ENCODE peak calls at places on chromosomes 16 and 17, in nine cellular contexts. Y, O, L, S, D, J, M, F and K are unnamed samples.

GRCh38 chr17:63314766-63315165 is 131.3 kb downstream of the CYB561 start:
- DNase-seq in Y (no peak), O (no peak), L (no peak), S (no peak), D (no peak), J (no peak), M (no peak), F (no peak), K (no peak)

GRCh38 chr17:19724501-19725420 is 8.4 kb upstream of the SLC47A2 start:
- DNase-seq in Y (peak), O (peak), L (no peak), S (peak), D (peak), J (no peak), M (no peak), F (no peak), K (peak)

GRCh38 chr17:50909765-50910661 is 43.9 kb upstream of the TOB1 start:
- DNase-seq in Y (no peak), O (no peak), L (no peak), S (peak), D (no peak), J (no peak), M (no peak), F (no peak), K (no peak)

GRCh38 chr16:86240716-86241363 is 269.5 kb upstream of the FOXF1 start:
- DNase-seq in Y (no peak), O (no peak), L (no peak), S (no peak), D (no peak), J (no peak), M (no peak), F (no peak), K (no peak)

GRCh38 chr17:73271078-73271477 is 9.4 kb upstream of the CPSF4L start:
- DNase-seq in Y (no peak), O (peak), L (no peak), S (no peak), D (no peak), J (no peak), M (no peak), F (no peak), K (no peak)

GRCh38 chr16:79418588-79418987 is 181.9 kb downstream of the MAF start:
- DNase-seq in Y (no peak), O (no peak), L (no peak), S (no peak), D (no peak), J (no peak), M (no peak), F (no peak), K (no peak)

GRCh38 chr17:51161541-51161940 is 4.7 kb upstream of the NME2 start:
- DNase-seq in Y (no peak), O (no peak), L (no peak), S (no peak), D (no peak), J (no peak), M (no peak), F (no peak), K (no peak)

GRCh38 chr16:72291531-72291981 is 119.6 kb upstream of the PMFBP1 start:
- DNase-seq in Y (peak), O (no peak), L (no peak), S (no peak), D (no peak), J (peak), M (peak), F (peak), K (no peak)

GRCh38 chr16:1379054-1379862 is 27.5 kb downstream of the GNPTG start:
- DNase-seq in Y (peak), O (peak), L (no peak), S (peak), D (peak), J (peak), M (peak), F (no peak), K (peak)

GRCh38 chr16:15899538-15900100 is 11.2 kb upstream of the CEP20 start:
- DNase-seq in Y (peak), O (peak), L (no peak), S (peak), D (no peak), J (peak), M (peak), F (peak), K (peak)

GRCh38 chr17:66964930-66965800 is 658 bp downstream of the CACNG4 start:
- DNase-seq in Y (no peak), O (no peak), L (no peak), S (peak), D (no peak), J (peak), M (peak), F (no peak), K (no peak)

GRCh38 chr16:87968541-87968940 is 17.3 kb downstream of the BANP start:
- DNase-seq in Y (peak), O (no peak), L (no peak), S (no peak), D (no peak), J (peak), M (no peak), F (no peak), K (no peak)

GRCh38 chr16:4087099-4087885 is 28.9 kb downstream of the ADCY9 start:
- DNase-seq in Y (no peak), O (no peak), L (no peak), S (no peak), D (no peak), J (no peak), M (no peak), F (no peak), K (no peak)

GRCh38 chr17:1143573-1143972 is 36.2 kb downstream of the ABR start:
- DNase-seq in Y (peak), O (no peak), L (no peak), S (no peak), D (peak), J (no peak), M (no peak), F (no peak), K (no peak)

GRCh38 chr16:57372372-57373116 is at the start of gene CX3CL1:
- DNase-seq in Y (peak), O (peak), L (no peak), S (no peak), D (peak), J (no peak), M (no peak), F (no peak), K (no peak)

GRCh38 chr17:82930924-82931695 is 91.3 kb upstream of the ZNF750 start:
- DNase-seq in Y (no peak), O (no peak), L (no peak), S (peak), D (peak), J (no peak), M (no peak), F (no peak), K (no peak)

GRCh38 chr17:5122586-5123342 is 6.9 kb downstream of the USP6 start:
- DNase-seq in Y (peak), O (no peak), L (no peak), S (peak), D (no peak), J (no peak), M (no peak), F (no peak), K (no peak)

GRCh38 chr17:7712111-7712771 is 5.3 kb upstream of the DNAH2 start:
- DNase-seq in Y (peak), O (no peak), L (no peak), S (peak), D (no peak), J (no peak), M (no peak), F (no peak), K (no peak)

GRCh38 chr17:50051082-50051576 is 4.8 kb upstream of the ITGA3 start:
- DNase-seq in Y (peak), O (peak), L (no peak), S (peak), D (no peak), J (peak), M (peak), F (peak), K (peak)

GRCh38 chr17:57530508-57530907 is 214.6 kb downstream of the CCDC182 start:
- DNase-seq in Y (peak), O (no peak), L (no peak), S (no peak), D (no peak), J (no peak), M (no peak), F (no peak), K (no peak)

GRCh38 chr17:15087946-15088345 is 177.2 kb downstream of the PMP22 start:
- DNase-seq in Y (no peak), O (no peak), L (no peak), S (no peak), D (no peak), J (no peak), M (no peak), F (no peak), K (no peak)

GRCh38 chr16:48536600-48537200 is 73.3 kb downstream of the N4BP1 start:
- DNase-seq in Y (peak), O (no peak), L (no peak), S (no peak), D (no peak), J (no peak), M (no peak), F (no peak), K (no peak)

GRCh38 chr17:64736804-64737492 is 74.8 kb upstream of the SMURF2 start:
- DNase-seq in Y (peak), O (no peak), L (no peak), S (peak), D (no peak), J (no peak), M (peak), F (no peak), K (peak)

GRCh38 chr17:17398188-17398927 is 78.4 kb upstream of the MED9 start:
- DNase-seq in Y (peak), O (no peak), L (no peak), S (no peak), D (no peak), J (no peak), M (no peak), F (no peak), K (no peak)

GRCh38 chr16:57544129-57544653 is 1.7 kb downstream of the ADGRG5 start:
- DNase-seq in Y (no peak), O (peak), L (no peak), S (peak), D (no peak), J (no peak), M (no peak), F (no peak), K (no peak)

GRCh38 chr17:41326173-41327145 is 10.9 kb upstream of the KRTAP17-1 start:
- DNase-seq in Y (no peak), O (no peak), L (no peak), S (peak), D (no peak), J (no peak), M (no peak), F (no peak), K (no peak)